ENCODE peak calls at places on chromosomes 6 and 20, in nine cellular contexts. E is ELR; P is NCI-H2081; K is HS-27A; M is activated CD4-positive, alpha-beta T cell treated with anti-CD3 and anti-CD28 coated beads, Interleukin-2, amount 50 U/mL, for 24 hours; U is nephron progenitor cell; J is SHP77; N is nucleus accumbens; H is cardiac muscle cell. B is an unnamed sample.

GRCh38 chr6:166006593-166007301 is 160.9 kb downstream of the TBXT start:
- DNase-seq in P (no peak), M (no peak), K (no peak), J (peak), U (no peak), E (peak), H (peak), N (no peak), B (no peak)

GRCh38 chr20:37376324-37376723 is 30.4 kb downstream of the SRC start:
- DNase-seq in H (no peak), P (no peak), K (no peak), J (no peak), U (no peak), E (no peak), M (no peak), N (no peak), B (peak)

GRCh38 chr20:50302463-50303041 is 111.9 kb downstream of the CEBPB start:
- DNase-seq in K (no peak), M (no peak), H (peak), P (no peak), J (no peak), N (no peak), E (no peak), U (no peak), B (peak)

GRCh38 chr6:119683022-119683421 is 333.5 kb upstream of the MAN1A1 start:
- DNase-seq in U (no peak), J (no peak), N (no peak), K (no peak), E (no peak), M (no peak), H (no peak), P (no peak), B (no peak)

GRCh38 chr20:37356387-37356786 is 10.4 kb downstream of the SRC start:
- DNase-seq in K (no peak), M (no peak), H (no peak), J (no peak), P (no peak), N (peak), E (peak), U (no peak), B (peak)

GRCh38 chr6:37492236-37493046 is 7.3 kb downstream of the CCDC167 start:
- DNase-seq in J (no peak), H (no peak), P (no peak), K (no peak), M (no peak), U (no peak), N (no peak), E (no peak), B (no peak)

GRCh38 chr20:41321003-41321402 is 3.5 kb upstream of the ZHX3 start:
- DNase-seq in M (no peak), H (no peak), P (no peak), N (no peak), K (no peak), U (no peak), E (no peak), J (no peak), B (no peak)

GRCh38 chr6:100342830-100343229 is 121.9 kb downstream of the SIM1 start:
- DNase-seq in H (peak), J (no peak), N (no peak), E (peak), K (no peak), P (no peak), M (no peak), U (no peak), B (no peak)

GRCh38 chr6:3355358-3356055 is 96.8 kb downstream of the PSMG4 start:
- DNase-seq in P (no peak), N (peak), J (peak), E (no peak), H (peak), K (no peak), U (no peak), M (no peak), B (peak)

GRCh38 chr6:53869964-53870363 is 75.2 kb downstream of the LRRC1 start:
- DNase-seq in U (no peak), H (no peak), K (no peak), P (no peak), N (no peak), E (no peak), J (no peak), M (no peak), B (no peak)

GRCh38 chr6:33949877-33950831 is 146.4 kb upstream of the MLN start:
- DNase-seq in P (peak), K (no peak), U (no peak), J (no peak), H (no peak), N (no peak), E (no peak), M (no peak), B (no peak)

GRCh38 chr6:148616811-148617210 is 130.0 kb upstream of the UST start:
- DNase-seq in E (peak), N (no peak), P (no peak), K (no peak), H (no peak), M (no peak), J (no peak), U (no peak), B (no peak)

GRCh38 chr6:90764001-90764400 is 177.1 kb upstream of the MAP3K7 start:
- DNase-seq in K (no peak), N (no peak), M (no peak), P (no peak), U (no peak), E (peak), H (no peak), J (no peak), B (no peak)

GRCh38 chr6:28981391-28981832 is 23.7 kb downstream of the ZNF311 start:
- DNase-seq in P (peak), K (peak), H (peak), N (peak), U (peak), J (peak), M (peak), E (peak), B (peak)

GRCh38 chr20:1720845-1721475 is 63.4 kb upstream of the SIRPG start:
- DNase-seq in M (no peak), P (no peak), N (no peak), K (no peak), U (no peak), J (no peak), E (no peak), H (no peak), B (no peak)